ENCODE peak calls at places on chromosomes 6 and 20, in six cellular contexts. One of them, this sample, is unnamed.
A peak's percentile ranks its signal among the peaks of the same experiment; 100 is the strongest.

GRCh38 chr6:133761706-133762105 is 127.2 kb upstream of the TCF21 start:
- DNase-seq in ascending aorta: no peak
- DNase-seq in GM12865: no peak
- DNase-seq in fibroblast of pulmonary artery: no peak
- DNase-seq in hippocampal formation: no peak
- DNase-seq in GM04503: no peak
- DNase-seq in this sample: no peak

GRCh38 chr6:110816677-110817076 is 1.4 kb upstream of the CDK19 start:
- DNase-seq in hippocampal formation: no peak
- DNase-seq in GM12865: peak; percentile 49
- DNase-seq in fibroblast of pulmonary artery: no peak
- DNase-seq in ascending aorta: no peak
- DNase-seq in GM04503: no peak
- DNase-seq in this sample: no peak

GRCh38 chr20:32896521-32897280 is 38.0 kb downstream of the EFCAB8 start:
- DNase-seq in GM04503: no peak
- DNase-seq in GM12865: no peak
- DNase-seq in fibroblast of pulmonary artery: no peak
- DNase-seq in ascending aorta: no peak
- DNase-seq in hippocampal formation: no peak
- DNase-seq in this sample: no peak

GRCh38 chr20:38067717-38068365 is 34.3 kb downstream of the RPRD1B start:
- DNase-seq in hippocampal formation: no peak
- DNase-seq in GM04503: no peak
- DNase-seq in GM12865: no peak
- DNase-seq in fibroblast of pulmonary artery: no peak
- DNase-seq in ascending aorta: no peak
- DNase-seq in this sample: no peak

GRCh38 chr6:112802154-112802553 is 455.0 kb downstream of the RFPL4B start:
- DNase-seq in GM04503: peak; percentile 58
- DNase-seq in GM12865: no peak
- DNase-seq in hippocampal formation: no peak
- DNase-seq in ascending aorta: no peak
- DNase-seq in fibroblast of pulmonary artery: peak; percentile 87
- DNase-seq in this sample: peak; percentile 67

GRCh38 chr6:37258405-37258704 is 411 bp upstream of the TMEM217 start:
- DNase-seq in GM12865: no peak
- DNase-seq in hippocampal formation: no peak
- DNase-seq in GM04503: no peak
- DNase-seq in fibroblast of pulmonary artery: no peak
- DNase-seq in ascending aorta: no peak
- DNase-seq in this sample: no peak

GRCh38 chr6:1770435-1770843 is 160.7 kb downstream of the FOXC1 start:
- DNase-seq in fibroblast of pulmonary artery: no peak
- DNase-seq in hippocampal formation: no peak
- DNase-seq in ascending aorta: no peak
- DNase-seq in GM04503: no peak
- DNase-seq in GM12865: peak; percentile 72
- DNase-seq in this sample: no peak

GRCh38 chr6:44435500-44435899 is 48.0 kb downstream of the CDC5L start:
- DNase-seq in ascending aorta: no peak
- DNase-seq in GM04503: no peak
- DNase-seq in fibroblast of pulmonary artery: no peak
- DNase-seq in GM12865: no peak
- DNase-seq in hippocampal formation: no peak
- DNase-seq in this sample: no peak

GRCh38 chr6:113713665-113714064 is 143.5 kb upstream of the MARCKS start:
- DNase-seq in fibroblast of pulmonary artery: no peak
- DNase-seq in GM04503: no peak
- DNase-seq in GM12865: no peak
- DNase-seq in hippocampal formation: no peak
- DNase-seq in ascending aorta: no peak
- DNase-seq in this sample: no peak

GRCh38 chr6:78953798-78954197 is 86.4 kb downstream of the IRAK1BP1 start:
- DNase-seq in fibroblast of pulmonary artery: no peak
- DNase-seq in GM04503: no peak
- DNase-seq in GM12865: no peak
- DNase-seq in ascending aorta: no peak
- DNase-seq in hippocampal formation: no peak
- DNase-seq in this sample: no peak

GRCh38 chr20:31848088-31848999 is 2.9 kb upstream of the FOXS1 start:
- DNase-seq in fibroblast of pulmonary artery: no peak
- DNase-seq in GM12865: no peak
- DNase-seq in GM04503: no peak
- DNase-seq in hippocampal formation: no peak
- DNase-seq in ascending aorta: no peak
- DNase-seq in this sample: no peak

GRCh38 chr6:7566031-7566556 is 23.9 kb upstream of the SNRNP48 start:
- DNase-seq in fibroblast of pulmonary artery: no peak
- DNase-seq in GM04503: no peak
- DNase-seq in GM12865: no peak
- DNase-seq in ascending aorta: no peak
- DNase-seq in hippocampal formation: no peak
- DNase-seq in this sample: no peak

GRCh38 chr6:32906539-32906938 is 34.3 kb downstream of the HLA-DMB start:
- DNase-seq in GM12865: no peak
- DNase-seq in fibroblast of pulmonary artery: peak; percentile 42
- DNase-seq in hippocampal formation: no peak
- DNase-seq in GM04503: peak; percentile 27
- DNase-seq in ascending aorta: no peak
- DNase-seq in this sample: no peak